ENCODE peak calls at places on chromosome 21, in five cellular contexts. One of them, this sample, is unnamed.

GRCh38 chr21:20882462-20883415 is 115.5 kb upstream of the NCAM2 start:
- DNase-seq in hepatocyte: peak; percentile 61
- DNase-seq in suprapubic skin: no peak
- DNase-seq in WTC11: peak; percentile 47
- DNase-seq in CD8-positive, alpha-beta T cell: no peak
- DNase-seq in this sample: no peak

GRCh38 chr21:36854391-36854790 is 112.1 kb downstream of the HLCS start:
- DNase-seq in WTC11: peak; percentile 69
- DNase-seq in hepatocyte: peak; percentile 75
- DNase-seq in CD8-positive, alpha-beta T cell: peak; percentile 14
- DNase-seq in suprapubic skin: no peak
- DNase-seq in this sample: no peak

GRCh38 chr21:38965241-38965640 is 159.5 kb downstream of the ETS2 start:
- DNase-seq in CD8-positive, alpha-beta T cell: no peak
- DNase-seq in hepatocyte: no peak
- DNase-seq in suprapubic skin: no peak
- DNase-seq in WTC11: no peak
- DNase-seq in this sample: no peak

GRCh38 chr21:39313042-39313456 is 383 bp downstream of the BRWD1 start:
- DNase-seq in WTC11: peak; percentile 40
- DNase-seq in hepatocyte: no peak
- DNase-seq in suprapubic skin: peak; percentile 70
- DNase-seq in CD8-positive, alpha-beta T cell: peak; percentile 29
- DNase-seq in this sample: no peak

GRCh38 chr21:38952890-38953289 is 147.2 kb downstream of the ETS2 start:
- DNase-seq in suprapubic skin: no peak
- DNase-seq in hepatocyte: no peak
- DNase-seq in CD8-positive, alpha-beta T cell: no peak
- DNase-seq in WTC11: no peak
- DNase-seq in this sample: no peak

GRCh38 chr21:38766987-38767722 is 38.6 kb upstream of the ETS2 start:
- DNase-seq in CD8-positive, alpha-beta T cell: peak; percentile 28
- DNase-seq in hepatocyte: no peak
- DNase-seq in suprapubic skin: no peak
- DNase-seq in WTC11: no peak
- DNase-seq in this sample: no peak

GRCh38 chr21:31895069-31895851 is 22.4 kb downstream of the HUNK start:
- DNase-seq in WTC11: no peak
- DNase-seq in hepatocyte: no peak
- DNase-seq in suprapubic skin: no peak
- DNase-seq in CD8-positive, alpha-beta T cell: no peak
- DNase-seq in this sample: no peak

GRCh38 chr21:38787461-38788274 is 18.1 kb upstream of the ETS2 start:
- DNase-seq in suprapubic skin: no peak
- DNase-seq in hepatocyte: peak; percentile 92
- DNase-seq in WTC11: no peak
- DNase-seq in CD8-positive, alpha-beta T cell: no peak
- DNase-seq in this sample: no peak

GRCh38 chr21:30443226-30443625 is 3.2 kb downstream of the KRTAP15-1 start:
- DNase-seq in hepatocyte: no peak
- DNase-seq in WTC11: no peak
- DNase-seq in CD8-positive, alpha-beta T cell: no peak
- DNase-seq in suprapubic skin: no peak
- DNase-seq in this sample: no peak

GRCh38 chr21:40732998-40733397 is 114.0 kb downstream of the DSCAM start:
- DNase-seq in hepatocyte: no peak
- DNase-seq in CD8-positive, alpha-beta T cell: no peak
- DNase-seq in WTC11: no peak
- DNase-seq in suprapubic skin: no peak
- DNase-seq in this sample: no peak

GRCh38 chr21:36700961-36701911 is 2.3 kb downstream of the SIM2 start:
- DNase-seq in hepatocyte: no peak
- DNase-seq in WTC11: peak; percentile 52
- DNase-seq in CD8-positive, alpha-beta T cell: no peak
- DNase-seq in suprapubic skin: no peak
- DNase-seq in this sample: no peak

GRCh38 chr21:31316488-31317169 is 27.4 kb downstream of the TIAM1 start:
- DNase-seq in CD8-positive, alpha-beta T cell: no peak
- DNase-seq in WTC11: no peak
- DNase-seq in suprapubic skin: no peak
- DNase-seq in hepatocyte: no peak
- DNase-seq in this sample: no peak

DNA sequence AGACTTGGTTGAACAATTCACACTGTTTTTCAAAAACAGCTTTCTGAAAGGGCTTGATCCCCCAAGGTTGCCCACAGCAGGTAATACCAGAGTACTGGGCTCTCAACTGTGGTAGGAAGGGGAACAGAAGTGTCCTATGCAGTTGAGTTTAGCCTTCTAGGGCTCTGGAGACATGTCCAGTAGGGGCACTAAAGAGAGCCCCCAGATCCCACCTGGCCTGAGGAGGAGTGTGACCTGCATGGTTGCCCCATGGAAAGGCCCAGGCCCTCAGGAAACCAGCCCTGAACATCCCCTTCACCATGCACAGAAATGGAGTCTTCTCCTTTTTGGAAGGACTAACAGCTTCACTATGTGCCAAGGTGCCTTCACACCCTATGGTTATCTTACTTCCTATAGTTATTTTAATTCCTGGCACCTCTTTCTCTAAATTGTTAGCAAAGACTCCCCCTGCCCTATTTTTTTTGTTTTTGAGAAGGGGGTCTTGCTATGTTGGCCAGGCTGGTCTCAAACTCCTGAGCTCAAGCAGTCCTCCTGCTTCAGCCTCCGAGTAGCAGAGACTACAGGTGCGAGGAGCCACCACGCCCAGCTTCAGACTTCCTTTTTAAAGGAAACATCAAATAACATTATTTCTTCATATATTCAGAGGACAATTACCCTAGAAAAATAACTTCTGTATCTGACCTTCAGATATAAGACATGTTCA is 16.8 kb upstream of the LSS start:
- DNase-seq in WTC11: no peak
- DNase-seq in CD8-positive, alpha-beta T cell: no peak
- DNase-seq in suprapubic skin: no peak
- DNase-seq in hepatocyte: no peak
- DNase-seq in this sample: no peak
- TF ChIP-seq CTCF in WTC11: no peak
- TF ChIP-seq CTCF in CD8-positive, alpha-beta T cell: no peak
- TF ChIP-seq CTCF in suprapubic skin: no peak
- TF ChIP-seq CTCF in hepatocyte: no peak
- TF ChIP-seq CTCF in this sample: no peak

DNA sequence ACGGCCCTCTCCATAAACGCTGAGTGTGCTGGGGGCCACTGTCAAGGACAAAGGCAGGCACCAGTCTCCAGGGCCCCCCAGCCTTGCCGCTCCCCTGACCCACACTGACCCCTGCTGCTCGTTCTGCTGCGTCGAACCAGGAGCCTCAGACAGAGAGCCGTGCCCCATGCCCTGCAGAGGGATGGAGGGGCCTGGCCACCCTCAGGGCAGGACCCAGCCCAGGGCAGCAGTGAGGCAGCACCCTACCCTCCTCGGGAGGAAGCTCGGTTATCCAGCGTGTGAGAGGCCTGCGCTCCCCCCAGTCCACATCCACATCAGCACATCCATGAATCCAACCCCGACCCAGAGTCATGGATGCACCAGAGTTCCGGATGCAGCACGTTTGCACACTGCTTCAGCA is 15.1 kb downstream of the WDR4 start:
- DNase-seq in WTC11: no peak
- DNase-seq in suprapubic skin: no peak
- DNase-seq in CD8-positive, alpha-beta T cell: no peak
- DNase-seq in hepatocyte: no peak
- DNase-seq in this sample: no peak
- TF ChIP-seq CTCF in WTC11: no peak
- TF ChIP-seq CTCF in suprapubic skin: no peak
- TF ChIP-seq CTCF in CD8-positive, alpha-beta T cell: no peak
- TF ChIP-seq CTCF in hepatocyte: no peak
- TF ChIP-seq CTCF in this sample: no peak

DNA sequence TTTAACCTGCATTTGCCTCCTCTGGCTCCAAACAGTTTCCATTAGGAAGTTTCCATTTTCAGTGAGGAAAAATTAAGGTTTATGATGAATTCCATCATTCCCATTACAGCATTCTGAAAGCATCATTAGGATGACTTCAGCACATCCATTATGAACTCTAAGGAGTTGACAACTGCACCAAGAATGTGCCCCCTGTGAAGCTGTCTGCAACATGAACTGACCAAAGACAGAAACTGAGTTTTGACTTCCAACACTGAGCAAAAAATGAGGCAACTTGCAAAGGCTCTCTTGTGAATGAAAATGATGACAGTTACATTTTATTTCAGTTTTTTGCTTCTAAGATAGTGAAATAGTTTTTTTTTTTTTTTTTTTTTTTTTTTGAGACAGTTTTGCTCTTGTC is 18.3 kb upstream of the KCNE1 start:
- DNase-seq in WTC11: no peak
- DNase-seq in CD8-positive, alpha-beta T cell: no peak
- DNase-seq in hepatocyte: no peak
- DNase-seq in suprapubic skin: no peak
- DNase-seq in this sample: no peak
- TF ChIP-seq CTCF in WTC11: no peak
- TF ChIP-seq CTCF in CD8-positive, alpha-beta T cell: no peak
- TF ChIP-seq CTCF in hepatocyte: no peak
- TF ChIP-seq CTCF in suprapubic skin: no peak
- TF ChIP-seq CTCF in this sample: no peak

GRCh38 chr21:26842976-26843911 is 2.0 kb downstream of the ADAMTS1 start:
- DNase-seq in hepatocyte: peak; percentile 95
- DNase-seq in WTC11: peak; percentile 81
- DNase-seq in suprapubic skin: peak; percentile 95
- DNase-seq in CD8-positive, alpha-beta T cell: peak; percentile 11
- DNase-seq in this sample: peak; percentile 84
- TF ChIP-seq CTCF in hepatocyte: peak; percentile 34
- TF ChIP-seq CTCF in WTC11: no peak
- TF ChIP-seq CTCF in suprapubic skin: no peak
- TF ChIP-seq CTCF in CD8-positive, alpha-beta T cell: no peak
- TF ChIP-seq CTCF in this sample: peak; percentile 61

GRCh38 chr21:14382486-14382834 is 486 bp downstream of the HSPA13 start:
- DNase-seq in CD8-positive, alpha-beta T cell: no peak
- DNase-seq in WTC11: peak; percentile 45
- DNase-seq in hepatocyte: peak; percentile 55
- DNase-seq in suprapubic skin: peak; percentile 64
- DNase-seq in this sample: no peak

DNA sequence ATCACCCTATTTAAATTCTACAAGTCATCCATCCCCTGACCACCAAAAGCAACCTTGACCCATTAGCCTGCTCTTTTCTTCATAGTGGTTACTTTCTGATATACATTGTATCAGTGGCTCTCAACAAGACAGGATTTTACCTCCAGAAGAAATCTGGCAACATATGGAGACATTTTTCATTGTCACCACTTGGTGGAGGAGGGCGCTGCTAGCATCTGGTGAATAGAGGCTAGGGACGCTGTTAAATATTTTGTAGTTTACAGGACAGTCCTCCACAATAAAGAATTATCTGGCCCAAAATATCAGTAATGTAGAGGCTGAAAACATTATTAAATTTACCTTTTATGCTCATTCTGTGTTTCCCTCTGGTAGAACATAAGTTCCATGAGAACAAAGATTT is 6.1 kb downstream of the HSPA13 start:
- DNase-seq in suprapubic skin: no peak
- DNase-seq in hepatocyte: no peak
- DNase-seq in CD8-positive, alpha-beta T cell: no peak
- DNase-seq in WTC11: no peak
- DNase-seq in this sample: no peak
- TF ChIP-seq CTCF in suprapubic skin: no peak
- TF ChIP-seq CTCF in hepatocyte: no peak
- TF ChIP-seq CTCF in CD8-positive, alpha-beta T cell: no peak
- TF ChIP-seq CTCF in WTC11: no peak
- TF ChIP-seq CTCF in this sample: peak; percentile 23

GRCh38 chr21:43619856-43620255 is 39.4 kb downstream of the HSF2BP start:
- DNase-seq in WTC11: no peak
- DNase-seq in CD8-positive, alpha-beta T cell: no peak
- DNase-seq in hepatocyte: no peak
- DNase-seq in suprapubic skin: no peak
- DNase-seq in this sample: no peak
- TF ChIP-seq CTCF in WTC11: no peak
- TF ChIP-seq CTCF in CD8-positive, alpha-beta T cell: no peak
- TF ChIP-seq CTCF in hepatocyte: peak; percentile 38
- TF ChIP-seq CTCF in suprapubic skin: no peak
- TF ChIP-seq CTCF in this sample: peak; percentile 30

GRCh38 chr21:15929536-15929935 is 199.8 kb downstream of the USP25 start:
- DNase-seq in WTC11: no peak
- DNase-seq in hepatocyte: no peak
- DNase-seq in suprapubic skin: no peak
- DNase-seq in CD8-positive, alpha-beta T cell: no peak
- DNase-seq in this sample: no peak
- TF ChIP-seq CTCF in WTC11: no peak
- TF ChIP-seq CTCF in hepatocyte: no peak
- TF ChIP-seq CTCF in suprapubic skin: no peak
- TF ChIP-seq CTCF in CD8-positive, alpha-beta T cell: no peak
- TF ChIP-seq CTCF in this sample: no peak

DNA sequence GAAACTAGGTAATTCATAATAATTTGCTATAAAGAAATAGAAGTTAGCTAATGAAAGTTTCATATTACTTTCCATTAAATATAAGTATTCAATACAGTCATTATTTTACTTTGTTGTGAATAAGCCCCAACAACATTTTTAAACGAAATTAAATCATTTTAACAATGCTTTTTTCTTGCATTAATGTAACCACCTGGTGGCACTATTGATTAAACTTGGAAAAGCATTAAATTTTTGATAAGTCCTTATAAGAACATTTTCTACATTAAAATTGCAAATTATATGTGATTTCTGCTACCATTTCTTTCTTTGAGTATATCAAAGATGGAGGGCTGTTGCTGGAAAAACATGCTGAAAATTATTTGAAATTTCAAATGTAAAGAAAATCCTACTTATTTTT is 918.8 kb upstream of the TMPRSS15 start:
- DNase-seq in WTC11: no peak
- DNase-seq in hepatocyte: no peak
- DNase-seq in CD8-positive, alpha-beta T cell: no peak
- DNase-seq in suprapubic skin: no peak
- DNase-seq in this sample: no peak
- TF ChIP-seq CTCF in WTC11: no peak
- TF ChIP-seq CTCF in hepatocyte: peak; percentile 50
- TF ChIP-seq CTCF in CD8-positive, alpha-beta T cell: no peak
- TF ChIP-seq CTCF in suprapubic skin: no peak
- TF ChIP-seq CTCF in this sample: peak; percentile 65

GRCh38 chr21:45778686-45779085 is 135.2 kb downstream of the PCBP3 start:
- DNase-seq in CD8-positive, alpha-beta T cell: no peak
- DNase-seq in hepatocyte: no peak
- DNase-seq in WTC11: no peak
- DNase-seq in suprapubic skin: no peak
- DNase-seq in this sample: no peak
- TF ChIP-seq CTCF in CD8-positive, alpha-beta T cell: no peak
- TF ChIP-seq CTCF in hepatocyte: no peak
- TF ChIP-seq CTCF in WTC11: no peak
- TF ChIP-seq CTCF in suprapubic skin: no peak
- TF ChIP-seq CTCF in this sample: no peak